ENCODE peak calls at places on chromosomes 2 and 18, in eight cellular contexts. One of them, this sample, is unnamed.

GRCh38 chr2:181978351-181979150 is 7.1 kb upstream of the PPP1R1C start:
- DNase-seq in mesenchymal stem cell: peak; percentile 18
- DNase-seq in adrenal gland: no peak
- DNase-seq in naive thymus-derived CD4-positive, alpha-beta T cell: no peak
- DNase-seq in H9: no peak
- DNase-seq in CD8-positive, alpha-beta memory T cell: no peak
- DNase-seq in ovary: no peak
- DNase-seq in CD4-positive, CD25-positive, alpha-beta regulatory T cell: no peak
- DNase-seq in this sample: no peak

GRCh38 chr2:3489449-3490115 is 29.7 kb downstream of the ADI1 start:
- DNase-seq in mesenchymal stem cell: no peak
- DNase-seq in adrenal gland: no peak
- DNase-seq in naive thymus-derived CD4-positive, alpha-beta T cell: no peak
- DNase-seq in H9: peak; percentile 27
- DNase-seq in CD8-positive, alpha-beta memory T cell: no peak
- DNase-seq in ovary: no peak
- DNase-seq in CD4-positive, CD25-positive, alpha-beta regulatory T cell: no peak
- DNase-seq in this sample: no peak

GRCh38 chr2:136362676-136363390 is 244.9 kb upstream of the CXCR4 start:
- DNase-seq in mesenchymal stem cell: no peak
- DNase-seq in adrenal gland: no peak
- DNase-seq in naive thymus-derived CD4-positive, alpha-beta T cell: no peak
- DNase-seq in H9: no peak
- DNase-seq in CD8-positive, alpha-beta memory T cell: no peak
- DNase-seq in ovary: no peak
- DNase-seq in CD4-positive, CD25-positive, alpha-beta regulatory T cell: no peak
- DNase-seq in this sample: no peak

GRCh38 chr2:219417374-219417773 is 803 bp upstream of the DES start:
- DNase-seq in mesenchymal stem cell: no peak
- DNase-seq in adrenal gland: no peak
- DNase-seq in naive thymus-derived CD4-positive, alpha-beta T cell: no peak
- DNase-seq in H9: no peak
- DNase-seq in CD8-positive, alpha-beta memory T cell: no peak
- DNase-seq in ovary: peak; percentile 40
- DNase-seq in CD4-positive, CD25-positive, alpha-beta regulatory T cell: no peak
- DNase-seq in this sample: no peak

GRCh38 chr2:235553291-235553690 is 59.4 kb downstream of the AGAP1 start:
- DNase-seq in mesenchymal stem cell: no peak
- DNase-seq in adrenal gland: no peak
- DNase-seq in naive thymus-derived CD4-positive, alpha-beta T cell: no peak
- DNase-seq in H9: no peak
- DNase-seq in CD8-positive, alpha-beta memory T cell: no peak
- DNase-seq in ovary: no peak
- DNase-seq in CD4-positive, CD25-positive, alpha-beta regulatory T cell: no peak
- DNase-seq in this sample: no peak

GRCh38 chr2:134667081-134667480 is 51.7 kb downstream of the TMEM163 start:
- DNase-seq in mesenchymal stem cell: no peak
- DNase-seq in adrenal gland: no peak
- DNase-seq in naive thymus-derived CD4-positive, alpha-beta T cell: no peak
- DNase-seq in H9: no peak
- DNase-seq in CD8-positive, alpha-beta memory T cell: no peak
- DNase-seq in ovary: no peak
- DNase-seq in CD4-positive, CD25-positive, alpha-beta regulatory T cell: no peak
- DNase-seq in this sample: no peak

GRCh38 chr2:238847841-238848565 is at the start of gene TWIST2:
- DNase-seq in mesenchymal stem cell: peak; percentile 87
- DNase-seq in adrenal gland: peak; percentile 63
- DNase-seq in naive thymus-derived CD4-positive, alpha-beta T cell: no peak
- DNase-seq in H9: peak; percentile 81
- DNase-seq in CD8-positive, alpha-beta memory T cell: no peak
- DNase-seq in ovary: peak; percentile 86
- DNase-seq in CD4-positive, CD25-positive, alpha-beta regulatory T cell: no peak
- DNase-seq in this sample: peak; percentile 87

GRCh38 chr2:96773922-96774321 is 13.2 kb downstream of the CNNM4 start:
- DNase-seq in mesenchymal stem cell: peak; percentile 13
- DNase-seq in adrenal gland: no peak
- DNase-seq in naive thymus-derived CD4-positive, alpha-beta T cell: peak; percentile 49
- DNase-seq in H9: peak; percentile 56
- DNase-seq in CD8-positive, alpha-beta memory T cell: peak; percentile 44
- DNase-seq in ovary: no peak
- DNase-seq in CD4-positive, CD25-positive, alpha-beta regulatory T cell: peak; percentile 27
- DNase-seq in this sample: no peak

GRCh38 chr2:46231721-46232120 is 65.5 kb upstream of the EPAS1 start:
- DNase-seq in mesenchymal stem cell: no peak
- DNase-seq in adrenal gland: no peak
- DNase-seq in naive thymus-derived CD4-positive, alpha-beta T cell: no peak
- DNase-seq in H9: no peak
- DNase-seq in CD8-positive, alpha-beta memory T cell: no peak
- DNase-seq in ovary: no peak
- DNase-seq in CD4-positive, CD25-positive, alpha-beta regulatory T cell: no peak
- DNase-seq in this sample: no peak

GRCh38 chr2:216596986-216597509 is 36.2 kb upstream of the IGFBP2 start:
- DNase-seq in mesenchymal stem cell: no peak
- DNase-seq in adrenal gland: no peak
- DNase-seq in naive thymus-derived CD4-positive, alpha-beta T cell: no peak
- DNase-seq in H9: no peak
- DNase-seq in CD8-positive, alpha-beta memory T cell: no peak
- DNase-seq in ovary: no peak
- DNase-seq in CD4-positive, CD25-positive, alpha-beta regulatory T cell: no peak
- DNase-seq in this sample: no peak

GRCh38 chr2:120768112-120769048 is 32.7 kb downstream of the GLI2 start:
- DNase-seq in mesenchymal stem cell: no peak
- DNase-seq in adrenal gland: no peak
- DNase-seq in naive thymus-derived CD4-positive, alpha-beta T cell: no peak
- DNase-seq in H9: no peak
- DNase-seq in CD8-positive, alpha-beta memory T cell: no peak
- DNase-seq in ovary: peak; percentile 53
- DNase-seq in CD4-positive, CD25-positive, alpha-beta regulatory T cell: no peak
- DNase-seq in this sample: no peak

GRCh38 chr18:49055787-49056186 is 105.0 kb upstream of the SMAD7 start:
- DNase-seq in mesenchymal stem cell: peak; percentile 67
- DNase-seq in adrenal gland: peak; percentile 38
- DNase-seq in naive thymus-derived CD4-positive, alpha-beta T cell: no peak
- DNase-seq in H9: no peak
- DNase-seq in CD8-positive, alpha-beta memory T cell: no peak
- DNase-seq in ovary: no peak
- DNase-seq in CD4-positive, CD25-positive, alpha-beta regulatory T cell: no peak
- DNase-seq in this sample: peak; percentile 67

GRCh38 chr18:68448736-68449135 is 266.2 kb downstream of the TMX3 start:
- DNase-seq in mesenchymal stem cell: peak; percentile 62
- DNase-seq in adrenal gland: no peak
- DNase-seq in naive thymus-derived CD4-positive, alpha-beta T cell: no peak
- DNase-seq in H9: no peak
- DNase-seq in CD8-positive, alpha-beta memory T cell: no peak
- DNase-seq in ovary: no peak
- DNase-seq in CD4-positive, CD25-positive, alpha-beta regulatory T cell: no peak
- DNase-seq in this sample: no peak

GRCh38 chr18:21085579-21086161 is 25.9 kb downstream of the ROCK1 start:
- DNase-seq in mesenchymal stem cell: no peak
- DNase-seq in adrenal gland: no peak
- DNase-seq in naive thymus-derived CD4-positive, alpha-beta T cell: no peak
- DNase-seq in H9: no peak
- DNase-seq in CD8-positive, alpha-beta memory T cell: no peak
- DNase-seq in ovary: no peak
- DNase-seq in CD4-positive, CD25-positive, alpha-beta regulatory T cell: no peak
- DNase-seq in this sample: no peak
- H3K9me3 ChIP-seq in mesenchymal stem cell: no peaks in the 10 kb centered on the region
- H3K9me3 ChIP-seq in adrenal gland: no peaks in the 10 kb centered on the region
- H3K9me3 ChIP-seq in naive thymus-derived CD4-positive, alpha-beta T cell: no peaks in the 10 kb centered on the region
- H3K9me3 ChIP-seq in H9: no peaks in the 10 kb centered on the region
- H3K9me3 ChIP-seq in CD8-positive, alpha-beta memory T cell: no peaks in the 10 kb centered on the region
- H3K9me3 ChIP-seq in ovary: no peaks in the 10 kb centered on the region
- H3K9me3 ChIP-seq in CD4-positive, CD25-positive, alpha-beta regulatory T cell: peaks cover 10% of the 10 kb centered on the region
- H3K9me3 ChIP-seq in this sample: no peaks in the 10 kb centered on the region

GRCh38 chr2:74495440-74495839 is 4.0 kb downstream of the LBX2 start:
- DNase-seq in mesenchymal stem cell: no peak
- DNase-seq in adrenal gland: no peak
- DNase-seq in naive thymus-derived CD4-positive, alpha-beta T cell: no peak
- DNase-seq in H9: no peak
- DNase-seq in CD8-positive, alpha-beta memory T cell: no peak
- DNase-seq in ovary: no peak
- DNase-seq in CD4-positive, CD25-positive, alpha-beta regulatory T cell: no peak
- DNase-seq in this sample: no peak
- H3K27me3 ChIP-seq in mesenchymal stem cell: no peaks in the 10 kb centered on the region
- H3K27me3 ChIP-seq in adrenal gland: peaks cover 29% of the 10 kb centered on the region
- H3K27me3 ChIP-seq in naive thymus-derived CD4-positive, alpha-beta T cell: no peaks in the 10 kb centered on the region
- H3K27me3 ChIP-seq in H9: peaks cover 48% of the 10 kb centered on the region
- H3K27me3 ChIP-seq in CD8-positive, alpha-beta memory T cell: peaks cover 11% of the 10 kb centered on the region
- H3K27me3 ChIP-seq in ovary: no peaks in the 10 kb centered on the region
- H3K27me3 ChIP-seq in CD4-positive, CD25-positive, alpha-beta regulatory T cell: no peaks in the 10 kb centered on the region
- H3K27me3 ChIP-seq in this sample: peaks cover 32% of the 10 kb centered on the region

GRCh38 chr2:210458395-210458794 is 18.2 kb downstream of the LANCL1 start:
- DNase-seq in mesenchymal stem cell: no peak
- DNase-seq in adrenal gland: no peak
- DNase-seq in naive thymus-derived CD4-positive, alpha-beta T cell: no peak
- DNase-seq in H9: no peak
- DNase-seq in CD8-positive, alpha-beta memory T cell: no peak
- DNase-seq in ovary: no peak
- DNase-seq in CD4-positive, CD25-positive, alpha-beta regulatory T cell: no peak
- DNase-seq in this sample: no peak

GRCh38 chr2:210459925-210460862 is 16.4 kb downstream of the LANCL1 start:
- DNase-seq in mesenchymal stem cell: no peak
- DNase-seq in adrenal gland: no peak
- DNase-seq in naive thymus-derived CD4-positive, alpha-beta T cell: no peak
- DNase-seq in H9: no peak
- DNase-seq in CD8-positive, alpha-beta memory T cell: no peak
- DNase-seq in ovary: no peak
- DNase-seq in CD4-positive, CD25-positive, alpha-beta regulatory T cell: no peak
- DNase-seq in this sample: no peak

GRCh38 chr2:210454336-210454735 is 22.2 kb downstream of the LANCL1 start:
- DNase-seq in mesenchymal stem cell: no peak
- DNase-seq in adrenal gland: no peak
- DNase-seq in naive thymus-derived CD4-positive, alpha-beta T cell: no peak
- DNase-seq in H9: no peak
- DNase-seq in CD8-positive, alpha-beta memory T cell: no peak
- DNase-seq in ovary: no peak
- DNase-seq in CD4-positive, CD25-positive, alpha-beta regulatory T cell: no peak
- DNase-seq in this sample: no peak

GRCh38 chr2:210459407-210459806 is 17.2 kb downstream of the LANCL1 start:
- DNase-seq in mesenchymal stem cell: no peak
- DNase-seq in adrenal gland: no peak
- DNase-seq in naive thymus-derived CD4-positive, alpha-beta T cell: no peak
- DNase-seq in H9: no peak
- DNase-seq in CD8-positive, alpha-beta memory T cell: no peak
- DNase-seq in ovary: no peak
- DNase-seq in CD4-positive, CD25-positive, alpha-beta regulatory T cell: no peak
- DNase-seq in this sample: no peak

GRCh38 chr2:210456571-210456970 is 20.0 kb downstream of the LANCL1 start:
- DNase-seq in mesenchymal stem cell: no peak
- DNase-seq in adrenal gland: no peak
- DNase-seq in naive thymus-derived CD4-positive, alpha-beta T cell: no peak
- DNase-seq in H9: no peak
- DNase-seq in CD8-positive, alpha-beta memory T cell: no peak
- DNase-seq in ovary: no peak
- DNase-seq in CD4-positive, CD25-positive, alpha-beta regulatory T cell: no peak
- DNase-seq in this sample: no peak
- H3K4me1 ChIP-seq in mesenchymal stem cell: no peaks in the 10 kb centered on the region
- H3K4me1 ChIP-seq in adrenal gland: no peaks in the 10 kb centered on the region
- H3K4me1 ChIP-seq in naive thymus-derived CD4-positive, alpha-beta T cell: no peaks in the 10 kb centered on the region
- H3K4me1 ChIP-seq in H9: no peaks in the 10 kb centered on the region
- H3K4me1 ChIP-seq in CD8-positive, alpha-beta memory T cell: no peaks in the 10 kb centered on the region
- H3K4me1 ChIP-seq in ovary: no peaks in the 10 kb centered on the region
- H3K4me1 ChIP-seq in CD4-positive, CD25-positive, alpha-beta regulatory T cell: no peaks in the 10 kb centered on the region
- H3K4me1 ChIP-seq in this sample: no peaks in the 10 kb centered on the region

GRCh38 chr2:71486881-71487640 is 33.7 kb downstream of the DYSF start:
- DNase-seq in mesenchymal stem cell: no peak
- DNase-seq in adrenal gland: no peak
- DNase-seq in naive thymus-derived CD4-positive, alpha-beta T cell: no peak
- DNase-seq in H9: no peak
- DNase-seq in CD8-positive, alpha-beta memory T cell: no peak
- DNase-seq in ovary: no peak
- DNase-seq in CD4-positive, CD25-positive, alpha-beta regulatory T cell: no peak
- DNase-seq in this sample: no peak

GRCh38 chr2:71482055-71482454 is 28.7 kb downstream of the DYSF start:
- DNase-seq in mesenchymal stem cell: no peak
- DNase-seq in adrenal gland: no peak
- DNase-seq in naive thymus-derived CD4-positive, alpha-beta T cell: no peak
- DNase-seq in H9: no peak
- DNase-seq in CD8-positive, alpha-beta memory T cell: no peak
- DNase-seq in ovary: no peak
- DNase-seq in CD4-positive, CD25-positive, alpha-beta regulatory T cell: no peak
- DNase-seq in this sample: no peak

GRCh38 chr2:71481111-71481510 is 27.8 kb downstream of the DYSF start:
- DNase-seq in mesenchymal stem cell: no peak
- DNase-seq in adrenal gland: no peak
- DNase-seq in naive thymus-derived CD4-positive, alpha-beta T cell: no peak
- DNase-seq in H9: no peak
- DNase-seq in CD8-positive, alpha-beta memory T cell: no peak
- DNase-seq in ovary: no peak
- DNase-seq in CD4-positive, CD25-positive, alpha-beta regulatory T cell: no peak
- DNase-seq in this sample: no peak

GRCh38 chr2:71484354-71484753 is 31.0 kb downstream of the DYSF start:
- DNase-seq in mesenchymal stem cell: no peak
- DNase-seq in adrenal gland: no peak
- DNase-seq in naive thymus-derived CD4-positive, alpha-beta T cell: no peak
- DNase-seq in H9: no peak
- DNase-seq in CD8-positive, alpha-beta memory T cell: no peak
- DNase-seq in ovary: no peak
- DNase-seq in CD4-positive, CD25-positive, alpha-beta regulatory T cell: no peak
- DNase-seq in this sample: no peak

GRCh38 chr2:71483246-71483645 is 29.9 kb downstream of the DYSF start:
- DNase-seq in mesenchymal stem cell: no peak
- DNase-seq in adrenal gland: no peak
- DNase-seq in naive thymus-derived CD4-positive, alpha-beta T cell: no peak
- DNase-seq in H9: no peak
- DNase-seq in CD8-positive, alpha-beta memory T cell: no peak
- DNase-seq in ovary: no peak
- DNase-seq in CD4-positive, CD25-positive, alpha-beta regulatory T cell: no peak
- DNase-seq in this sample: no peak
- H3K9me3 ChIP-seq in mesenchymal stem cell: no peaks in the 10 kb centered on the region
- H3K9me3 ChIP-seq in adrenal gland: no peaks in the 10 kb centered on the region
- H3K9me3 ChIP-seq in naive thymus-derived CD4-positive, alpha-beta T cell: no peaks in the 10 kb centered on the region
- H3K9me3 ChIP-seq in H9: no peaks in the 10 kb centered on the region
- H3K9me3 ChIP-seq in CD8-positive, alpha-beta memory T cell: no peaks in the 10 kb centered on the region
- H3K9me3 ChIP-seq in ovary: no peaks in the 10 kb centered on the region
- H3K9me3 ChIP-seq in CD4-positive, CD25-positive, alpha-beta regulatory T cell: no peaks in the 10 kb centered on the region
- H3K9me3 ChIP-seq in this sample: no peaks in the 10 kb centered on the region

This sample was measured in SJSA1.